ENCODE peak calls at places on chromosome 20, in four cellular contexts. One of them, this sample, is unnamed.

GRCh38 chr20:39853664-39854063 is 835.4 kb downstream of the MAFB start:
- DNase-seq in HL-60: no peak
- DNase-seq in H1: peak
- DNase-seq in HepG2: no peak
- DNase-seq in this sample: no peak

GRCh38 chr20:10715035-10715434 is 41.2 kb upstream of the JAG1 start:
- DNase-seq in HL-60: no peak
- DNase-seq in H1: no peak
- DNase-seq in HepG2: peak
- DNase-seq in this sample: no peak

GRCh38 chr20:50717974-50718761 is 13.2 kb upstream of the PARD6B start:
- DNase-seq in HL-60: no peak
- DNase-seq in H1: no peak
- DNase-seq in HepG2: no peak
- DNase-seq in this sample: no peak

GRCh38 chr20:52981051-52981450 is 8.9 kb downstream of the TSHZ2 start:
- DNase-seq in HL-60: no peak
- DNase-seq in H1: no peak
- DNase-seq in HepG2: no peak
- DNase-seq in this sample: no peak

GRCh38 chr20:1474817-1475603 is 8.4 kb upstream of the NSFL1C start:
- DNase-seq in HL-60: peak
- DNase-seq in H1: no peak
- DNase-seq in HepG2: no peak
- DNase-seq in this sample: no peak

GRCh38 chr20:63873477-63873971 is 8.5 kb downstream of the TPD52L2 start:
- DNase-seq in HL-60: peak
- DNase-seq in H1: no peak
- DNase-seq in HepG2: no peak
- DNase-seq in this sample: no peak

GRCh38 chr20:24388828-24389325 is 80.6 kb upstream of the SYNDIG1 start:
- DNase-seq in HL-60: peak
- DNase-seq in H1: no peak
- DNase-seq in HepG2: no peak
- DNase-seq in this sample: no peak

GRCh38 chr20:50855498-50856474 is 60.9 kb downstream of the BCAS4 start:
- DNase-seq in HL-60: no peak
- DNase-seq in H1: no peak
- DNase-seq in HepG2: peak
- DNase-seq in this sample: peak

GRCh38 chr20:14197097-14197496 is 140.3 kb downstream of the FLRT3 start:
- DNase-seq in HL-60: no peak
- DNase-seq in H1: no peak
- DNase-seq in HepG2: no peak
- DNase-seq in this sample: no peak

GRCh38 chr20:59777814-59778575 is 155.4 kb downstream of the SYCP2 start:
- DNase-seq in HL-60: no peak
- DNase-seq in H1: no peak
- DNase-seq in HepG2: no peak
- DNase-seq in this sample: no peak

GRCh38 chr20:12966468-12967085 is 42.2 kb upstream of the SPTLC3 start:
- DNase-seq in HL-60: no peak
- DNase-seq in H1: no peak
- DNase-seq in HepG2: peak
- DNase-seq in this sample: no peak

GRCh38 chr20:11850901-11851300 is 66.8 kb upstream of the BTBD3 start:
- DNase-seq in HL-60: no peak
- DNase-seq in H1: no peak
- DNase-seq in HepG2: no peak
- DNase-seq in this sample: no peak

GRCh38 chr20:11978496-11978895 is 60.8 kb downstream of the BTBD3 start:
- DNase-seq in HL-60: no peak
- DNase-seq in H1: no peak
- DNase-seq in HepG2: no peak
- DNase-seq in this sample: no peak

GRCh38 chr20:3045042-3045815 is 623 bp upstream of the MRPS26 start:
- DNase-seq in HL-60: peak
- DNase-seq in H1: no peak
- DNase-seq in HepG2: no peak
- DNase-seq in this sample: peak

GRCh38 chr20:62741191-62741676 is 32.6 kb downstream of the NTSR1 start:
- DNase-seq in HL-60: no peak
- DNase-seq in H1: no peak
- DNase-seq in HepG2: no peak
- DNase-seq in this sample: no peak

GRCh38 chr20:25285091-25285647 is 37.3 kb downstream of the PYGB start:
- DNase-seq in HL-60: no peak
- DNase-seq in H1: no peak
- DNase-seq in HepG2: no peak
- DNase-seq in this sample: no peak

GRCh38 chr20:40669692-40670091 is 19.3 kb downstream of the MAFB start:
- DNase-seq in HL-60: no peak
- DNase-seq in H1: no peak
- DNase-seq in HepG2: no peak
- DNase-seq in this sample: peak

GRCh38 chr20:47221036-47221625 is 135.4 kb downstream of the ZMYND8 start:
- DNase-seq in HL-60: no peak
- DNase-seq in H1: no peak
- DNase-seq in HepG2: no peak
- DNase-seq in this sample: no peak

GRCh38 chr20:63061701-63062100 is 54.9 kb upstream of the BHLHE23 start:
- DNase-seq in HL-60: no peak
- DNase-seq in H1: no peak
- DNase-seq in HepG2: no peak
- DNase-seq in this sample: no peak

GRCh38 chr20:50450961-50451752 is 59.0 kb upstream of the PTPN1 start:
- DNase-seq in HL-60: peak
- DNase-seq in H1: no peak
- DNase-seq in HepG2: peak
- DNase-seq in this sample: no peak

GRCh38 chr20:18090044-18090443 is 32.3 kb upstream of the OVOL2 start:
- DNase-seq in HL-60: no peak
- DNase-seq in H1: no peak
- DNase-seq in HepG2: peak
- DNase-seq in this sample: no peak

GRCh38 chr20:31517373-31517772 is 3.1 kb downstream of the HM13 start:
- DNase-seq in HL-60: peak
- DNase-seq in H1: no peak
- DNase-seq in HepG2: peak
- DNase-seq in this sample: peak

GRCh38 chr20:10621159-10621558 is 52.6 kb downstream of the JAG1 start:
- DNase-seq in HL-60: no peak
- DNase-seq in H1: no peak
- DNase-seq in HepG2: no peak
- DNase-seq in this sample: no peak

GRCh38 chr20:57851786-57852185 is 142.0 kb upstream of the PMEPA1 start:
- DNase-seq in HL-60: no peak
- DNase-seq in H1: no peak
- DNase-seq in HepG2: no peak
- DNase-seq in this sample: no peak

GRCh38 chr20:10906830-10907229 is 233.0 kb upstream of the JAG1 start:
- DNase-seq in HL-60: no peak
- DNase-seq in H1: no peak
- DNase-seq in HepG2: no peak
- DNase-seq in this sample: no peak

DNA sequence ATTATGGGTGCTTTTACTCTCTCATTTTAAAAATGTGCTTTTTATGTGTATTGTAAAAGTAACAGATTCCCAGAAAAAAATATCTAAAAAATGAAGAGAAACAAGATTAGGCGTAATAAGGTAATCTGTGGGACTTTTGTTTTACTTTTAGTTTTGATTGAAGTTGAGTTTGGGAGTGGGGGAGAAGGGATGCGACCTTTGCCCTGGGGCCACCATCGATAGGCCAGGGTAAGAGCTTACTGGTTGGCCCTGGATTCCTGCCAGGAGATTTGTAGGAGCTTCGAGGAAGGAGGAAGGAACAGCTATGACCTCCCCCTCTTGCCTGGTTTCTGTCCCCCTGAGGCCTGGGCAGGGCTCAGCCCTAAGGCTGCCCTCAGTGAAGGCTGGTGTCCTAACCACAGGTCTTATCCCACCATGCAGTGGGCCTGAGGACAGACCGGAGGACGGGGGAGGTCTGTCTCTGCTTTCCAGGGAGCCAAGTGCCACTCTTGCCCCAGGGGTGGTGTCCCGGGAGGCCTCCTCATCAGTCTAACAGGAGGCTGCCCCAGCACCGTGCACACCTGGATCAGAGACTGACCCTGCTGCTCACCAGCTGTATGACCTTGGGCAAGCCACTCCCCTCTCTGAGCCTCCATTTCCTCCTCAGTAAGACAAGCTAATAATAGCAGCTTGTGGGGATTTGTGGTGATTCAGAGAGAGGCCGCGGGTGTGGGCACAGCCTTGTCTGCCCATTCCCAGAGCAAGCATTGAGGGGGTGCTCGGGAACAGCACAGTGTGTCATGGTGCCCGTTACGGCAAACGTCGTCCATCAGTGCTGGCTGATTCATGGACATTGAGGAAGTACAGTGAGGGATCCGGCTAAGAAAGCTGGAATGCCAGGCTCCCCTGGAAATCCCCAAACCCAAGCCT is 21.2 kb downstream of the TGM2 start:
- DNase-seq in HL-60: peak
- DNase-seq in H1: no peak
- DNase-seq in HepG2: peak
- DNase-seq in this sample: peak
- TF ChIP-seq GABPA in HL-60: no peak
- TF ChIP-seq GABPA in H1: no peak
- TF ChIP-seq GABPA in HepG2: peak
- TF ChIP-seq GABPA in this sample: no peak

GRCh38 chr20:33880396-33880795 is 69.2 kb downstream of the CHMP4B start:
- DNase-seq in HL-60: no peak
- DNase-seq in H1: no peak
- DNase-seq in HepG2: no peak
- DNase-seq in this sample: no peak

GRCh38 chr20:33882018-33882417 is 70.9 kb downstream of the CHMP4B start:
- DNase-seq in HL-60: no peak
- DNase-seq in H1: no peak
- DNase-seq in HepG2: no peak
- DNase-seq in this sample: no peak

GRCh38 chr20:33884633-33885032 is 73.5 kb downstream of the CHMP4B start:
- DNase-seq in HL-60: no peak
- DNase-seq in H1: no peak
- DNase-seq in HepG2: no peak
- DNase-seq in this sample: no peak

GRCh38 chr20:33882481-33882880 is 71.3 kb downstream of the CHMP4B start:
- DNase-seq in HL-60: no peak
- DNase-seq in H1: no peak
- DNase-seq in HepG2: no peak
- DNase-seq in this sample: no peak

DNA sequence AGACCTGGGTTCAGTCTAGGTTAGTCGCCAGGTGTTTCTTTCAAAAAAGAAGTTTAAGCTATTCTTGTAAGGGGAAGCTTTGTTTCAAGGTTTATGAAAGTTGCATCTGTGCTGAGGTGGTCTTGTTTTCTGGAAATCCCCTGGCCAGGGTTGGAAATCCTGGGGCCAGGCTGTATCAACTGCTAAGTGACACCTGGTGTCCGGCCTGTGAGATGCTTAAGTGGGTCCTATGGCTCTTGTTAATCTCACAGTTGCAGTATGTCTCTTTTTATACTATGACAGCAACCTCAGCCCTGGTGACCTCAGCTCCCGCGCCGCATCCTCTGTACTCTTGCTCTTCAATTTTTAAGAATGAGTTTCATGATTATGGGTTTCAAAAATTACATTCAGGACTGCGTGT is 72.0 kb downstream of the CHMP4B start:
- DNase-seq in HL-60: no peak
- DNase-seq in H1: no peak
- DNase-seq in HepG2: no peak
- DNase-seq in this sample: no peak
- TF ChIP-seq GABPA in HL-60: no peak
- TF ChIP-seq GABPA in H1: no peak
- TF ChIP-seq GABPA in HepG2: no peak
- TF ChIP-seq GABPA in this sample: no peak

DNA sequence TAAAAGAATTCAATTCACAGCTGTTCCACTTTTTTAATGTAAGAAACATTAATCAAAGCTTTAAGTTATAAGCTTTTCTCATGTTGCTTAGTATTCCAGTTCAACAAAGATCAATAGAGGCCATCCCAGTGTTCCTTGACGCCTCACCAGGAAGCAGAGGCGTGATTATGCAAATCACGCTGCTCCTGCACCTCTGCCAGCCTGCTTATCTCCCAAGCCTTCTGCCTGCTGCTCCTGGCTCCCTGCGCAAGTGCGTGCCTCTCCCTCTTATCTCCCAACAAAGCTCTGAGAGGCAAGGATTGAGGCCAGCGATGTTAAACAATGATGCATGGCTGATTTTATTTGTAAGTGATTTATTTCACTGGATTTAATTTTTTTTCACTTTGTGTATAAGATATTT is 42.8 kb downstream of the INSM1 start:
- DNase-seq in HL-60: no peak
- DNase-seq in H1: peak
- DNase-seq in HepG2: no peak
- DNase-seq in this sample: peak
- TF ChIP-seq GABPA in HL-60: no peak
- TF ChIP-seq GABPA in H1: no peak
- TF ChIP-seq GABPA in HepG2: no peak
- TF ChIP-seq GABPA in this sample: no peak

DNA sequence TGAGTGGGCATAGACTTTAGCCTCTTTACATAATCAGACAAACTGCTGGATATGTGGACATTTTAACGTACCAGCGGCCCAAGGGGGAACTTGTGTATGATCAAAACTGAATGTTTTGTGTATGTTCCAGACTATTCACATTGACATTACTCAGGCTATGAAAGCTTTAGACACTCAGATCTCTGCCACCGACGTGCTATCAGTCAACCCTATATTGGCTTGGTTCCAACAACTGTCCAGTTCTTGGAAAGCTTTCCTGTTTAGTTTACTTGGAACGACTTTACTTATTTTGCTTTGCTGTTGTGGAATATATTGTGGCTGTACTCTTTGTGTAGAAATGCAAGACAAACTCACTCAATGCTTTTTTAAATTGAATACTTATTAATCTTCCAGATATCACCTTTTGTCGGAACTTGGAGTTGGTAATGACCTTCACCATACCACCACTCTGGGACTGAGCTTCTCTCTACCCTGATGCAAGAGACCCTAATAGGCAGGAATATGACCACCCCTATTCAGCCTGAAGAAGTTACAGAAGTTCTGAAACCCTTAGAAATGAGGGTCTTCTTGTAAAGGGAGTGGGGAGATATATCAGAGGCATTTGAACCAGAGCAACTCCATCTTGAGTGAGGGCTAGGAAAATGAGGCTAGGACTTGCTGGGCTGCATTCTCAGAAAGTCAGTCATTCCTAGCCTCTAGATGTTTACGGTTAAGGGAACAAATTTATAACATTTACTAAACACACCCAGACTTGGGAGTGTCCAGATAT is 49.0 kb upstream of the PAX1 start:
- DNase-seq in HL-60: no peak
- DNase-seq in H1: no peak
- DNase-seq in HepG2: no peak
- DNase-seq in this sample: no peak
- TF ChIP-seq GABPA in HL-60: no peak
- TF ChIP-seq GABPA in H1: no peak
- TF ChIP-seq GABPA in HepG2: no peak
- TF ChIP-seq GABPA in this sample: no peak

This sample was measured in SK-N-SH.